ENCODE peak calls at places on chromosomes 11 and 22, in nine cellular contexts. F is BE2C, K is AG10803, Y is lower leg skin, T is colonic mucosa, N is Panc1, D is AG09309, S is PC-3, O is fibroblast of lung. X is an unnamed sample.

GRCh38 chr11:80686889-80687288 is 1246.1 kb upstream of the TENM4 start:
- DNase-seq in K (no peak), Y (no peak), N (no peak), T (no peak), D (no peak), S (no peak), F (no peak), O (no peak), X (no peak)

GRCh38 chr11:44985721-44986120 is 35.0 kb upstream of the TP53I11 start:
- DNase-seq in N (no peak), F (no peak), T (no peak), D (no peak), S (no peak), Y (peak), O (no peak), K (no peak), X (no peak)

GRCh38 chr22:42433754-42434153 is 1.6 kb upstream of the NFAM1 start:
- DNase-seq in S (no peak), T (no peak), F (no peak), O (no peak), D (no peak), Y (no peak), K (no peak), N (no peak), X (no peak)

GRCh38 chr11:88683024-88683423 is 345.5 kb upstream of the CTSC start:
- DNase-seq in S (no peak), T (no peak), F (no peak), N (no peak), Y (no peak), K (no peak), O (no peak), D (no peak), X (no peak)

GRCh38 chr11:1206391-1207271 is 16.2 kb upstream of the MUC5B start:
- DNase-seq in F (no peak), S (no peak), N (no peak), D (no peak), Y (peak), T (no peak), K (no peak), O (no peak), X (no peak)

GRCh38 chr11:128422576-128423370 is 164.6 kb downstream of the ETS1 start:
- DNase-seq in Y (no peak), F (peak), O (no peak), N (no peak), T (no peak), S (no peak), D (no peak), K (no peak), X (no peak)

GRCh38 chr11:7204778-7205177 is 46.9 kb upstream of the SYT9 start:
- DNase-seq in D (no peak), Y (no peak), O (no peak), K (peak), N (no peak), S (peak), F (no peak), T (no peak), X (peak)

GRCh38 chr22:35465109-35465701 is 65.3 kb downstream of the MCM5 start:
- DNase-seq in F (no peak), T (no peak), N (no peak), K (peak), D (no peak), Y (no peak), O (peak), S (no peak), X (no peak)

GRCh38 chr11:11010624-11011127 is 152.8 kb upstream of the ZBED5 start:
- DNase-seq in D (no peak), S (peak), N (no peak), F (peak), T (peak), O (peak), K (peak), Y (no peak), X (no peak)

GRCh38 chr22:32310777-32311176 is 46.9 kb upstream of the RFPL3 start:
- DNase-seq in K (no peak), D (no peak), S (no peak), N (no peak), F (no peak), O (no peak), T (no peak), Y (peak), X (no peak)

GRCh38 chr11:83285131-83285770 is 916 bp downstream of the CCDC90B start:
- DNase-seq in O (no peak), T (no peak), D (no peak), F (no peak), Y (no peak), N (no peak), S (no peak), K (no peak), X (no peak)

GRCh38 chr11:42974510-42974909 is 337.3 kb upstream of the API5 start:
- DNase-seq in Y (no peak), K (no peak), O (no peak), F (no peak), T (no peak), N (no peak), D (no peak), S (no peak), X (no peak)

GRCh38 chr11:121572581-121573059 is 119.9 kb upstream of the SORL1-AS1 start:
- DNase-seq in N (no peak), D (no peak), Y (no peak), O (no peak), K (no peak), T (no peak), S (no peak), F (no peak), X (no peak)

GRCh38 chr11:79168530-79169110 is 272.2 kb downstream of the TENM4 start:
- DNase-seq in F (no peak), Y (no peak), O (no peak), K (no peak), S (no peak), T (no peak), D (no peak), N (no peak), X (no peak)

GRCh38 chr11:8382436-8383053 is 118.9 kb upstream of the LMO1 start:
- DNase-seq in D (no peak), T (no peak), K (peak), F (no peak), Y (no peak), O (peak), S (peak), N (no peak), X (peak)

GRCh38 chr11:31812392-31813241 is 1.5 kb upstream of the PAX6 start:
- DNase-seq in D (no peak), N (no peak), O (no peak), S (peak), T (no peak), K (no peak), Y (peak), F (no peak), X (no peak)

GRCh38 chr22:38204784-38205183 is 3.0 kb downstream of the MAFF start:
- DNase-seq in T (no peak), O (no peak), N (no peak), D (no peak), Y (no peak), F (no peak), K (no peak), S (no peak), X (no peak)

GRCh38 chr22:46074771-46075551 is 75.4 kb upstream of the PPARA start:
- DNase-seq in N (no peak), Y (peak), T (no peak), F (peak), K (no peak), O (no peak), S (no peak), D (no peak), X (no peak)

GRCh38 chr11:87719311-87720073 is 455.8 kb downstream of the RAB38 start:
- DNase-seq in Y (no peak), K (peak), S (peak), N (no peak), T (no peak), F (no peak), D (no peak), O (no peak), X (peak)

GRCh38 chr11:17479284-17480214 is 2.9 kb upstream of the ABCC8 start:
- DNase-seq in O (peak), F (peak), S (peak), D (no peak), T (peak), K (no peak), N (no peak), Y (no peak), X (no peak)

GRCh38 chr11:94938399-94939055 is 34.8 kb downstream of the CWC15 start:
- DNase-seq in T (no peak), S (peak), F (no peak), Y (peak), O (peak), N (no peak), D (peak), K (peak), X (no peak)

GRCh38 chr11:113884361-113884836 is 9.0 kb upstream of the USP28 start:
- DNase-seq in N (no peak), Y (peak), K (peak), S (no peak), T (no peak), F (no peak), O (peak), D (no peak), X (no peak)

GRCh38 chr11:76243157-76243556 is 36.9 kb upstream of the WNT11 start:
- DNase-seq in T (no peak), D (no peak), O (no peak), K (no peak), Y (no peak), F (peak), N (no peak), S (no peak), X (no peak)

GRCh38 chr11:103683581-103683980 is 352.9 kb upstream of the DDI1 start:
- DNase-seq in D (no peak), O (peak), T (no peak), K (peak), F (no peak), N (no peak), Y (no peak), S (peak), X (no peak)

GRCh38 chr22:36143066-36143815 is 17.3 kb downstream of the APOL3 start:
- DNase-seq in Y (no peak), D (no peak), S (no peak), K (no peak), N (no peak), F (no peak), T (no peak), O (no peak), X (no peak)

GRCh38 chr22:28029201-28029948 is 110.3 kb upstream of the PITPNB start:
- DNase-seq in N (no peak), S (peak), O (peak), T (peak), D (no peak), Y (peak), F (peak), K (peak), X (peak)

GRCh38 chr11:78790784-78791183 is 216.1 kb upstream of the NARS2 start:
- DNase-seq in N (no peak), O (no peak), T (no peak), Y (no peak), S (no peak), K (no peak), F (no peak), D (no peak), X (no peak)

GRCh38 chr11:101348786-101349185 is 219.2 kb upstream of the PGR start:
- DNase-seq in D (no peak), S (no peak), O (no peak), F (no peak), Y (no peak), T (no peak), K (peak), N (no peak), X (no peak)

GRCh38 chr11:6693342-6694228 is 10.4 kb upstream of the MRPL17 start:
- DNase-seq in N (peak), D (peak), T (peak), F (peak), O (peak), S (peak), Y (peak), K (peak), X (peak)

GRCh38 chr11:23502821-23503220 is 642.5 kb upstream of the CCDC179 start:
- DNase-seq in D (no peak), Y (no peak), T (no peak), O (peak), F (no peak), N (no peak), S (no peak), K (no peak), X (no peak)

GRCh38 chr22:24225044-24225601 is 19.8 kb downstream of the GGT5 start:
- DNase-seq in N (no peak), D (no peak), Y (no peak), K (no peak), S (no peak), O (no peak), T (no peak), F (no peak), X (no peak)
- H3K4me3 ChIP-seq in N (no peak), D (no peak), Y (no peak), K (no peak), S (no peak), O (no peak), T (no peak), F (no peak), X (no peak)

GRCh38 chr11:13959001-13959400 is 3.5 kb upstream of the SPON1 start:
- DNase-seq in O (no peak), T (no peak), F (no peak), S (no peak), D (no peak), N (no peak), Y (no peak), K (no peak), X (no peak)
- TF ChIP-seq CTCF in O (no peak), T (no peak), F (no peak), S (no peak), D (no peak), N (no peak), Y (no peak), K (no peak), X (no peak)

DNA sequence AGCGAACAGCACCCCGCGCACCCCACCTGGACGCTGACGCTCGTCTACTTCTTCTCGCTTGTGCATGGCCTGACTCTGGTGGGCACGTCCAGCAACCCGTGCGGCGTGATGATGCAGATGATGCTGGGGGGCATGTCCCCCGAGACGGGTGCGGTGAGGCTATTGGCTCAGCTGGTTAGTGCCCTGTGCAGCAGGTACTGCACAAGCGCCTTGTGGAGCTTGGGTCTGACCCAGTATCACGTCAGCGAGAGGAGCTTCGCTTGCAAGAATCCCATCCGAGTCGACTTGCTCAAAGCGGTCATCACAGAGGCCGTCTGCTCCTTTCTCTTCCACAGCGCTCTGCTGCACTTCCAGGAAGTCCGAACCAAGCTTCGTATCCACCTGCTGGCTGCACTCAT is 440 bp downstream of the AQP11 start:
- DNase-seq in O (peak), Y (no peak), N (peak), D (no peak), T (peak), F (no peak), S (peak), K (peak), X (no peak)
- H3K4me3 ChIP-seq in O (peak), Y (peak), N (peak), D (peak), T (peak), F (peak), S (peak), K (peak), X (peak)

DNA sequence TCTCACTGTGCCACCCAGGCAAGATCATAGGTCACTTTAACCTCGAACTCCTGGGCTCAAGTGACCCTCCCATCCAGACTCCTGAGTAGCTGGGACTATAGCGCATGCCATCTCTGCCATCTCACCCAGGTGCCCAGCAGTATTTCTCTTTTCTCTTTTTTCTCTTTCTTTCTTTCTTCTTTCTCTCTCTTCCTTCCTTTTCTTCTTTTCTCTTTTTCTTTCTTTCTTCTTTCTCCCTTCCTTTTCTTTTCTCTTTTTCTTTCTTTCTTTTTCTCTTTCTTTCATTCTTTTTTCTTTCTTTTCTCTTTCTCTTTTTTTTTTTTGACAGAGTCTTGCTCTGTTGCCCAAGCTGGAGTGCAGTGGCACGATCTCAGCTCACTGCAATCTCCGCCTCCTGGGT is 13.5 kb downstream of the RFPL1 start:
- DNase-seq in O (no peak), S (no peak), N (no peak), F (no peak), K (no peak), D (no peak), Y (no peak), T (no peak), X (no peak)
- TF ChIP-seq CTCF in O (no peak), S (no peak), N (no peak), F (no peak), K (no peak), D (no peak), Y (no peak), T (no peak), X (no peak)

GRCh38 chr11:67482736-67483497 is at the start of gene AIP:
- DNase-seq in Y (peak), S (peak), F (peak), O (peak), T (peak), K (peak), D (peak), N (peak), X (peak)

GRCh38 chr11:67484847-67485311 is 2.1 kb downstream of the AIP start:
- DNase-seq in S (no peak), K (no peak), D (no peak), N (no peak), T (peak), Y (no peak), O (no peak), F (no peak), X (no peak)

GRCh38 chr11:67482275-67482735 is 521 bp upstream of the AIP start:
- DNase-seq in S (no peak), F (no peak), Y (no peak), N (no peak), K (no peak), O (no peak), D (no peak), T (peak), X (no peak)

GRCh38 chr11:67483901-67484665 is 1.3 kb downstream of the AIP start:
- DNase-seq in O (no peak), T (peak), S (no peak), D (no peak), N (no peak), K (no peak), Y (no peak), F (no peak), X (no peak)

GRCh38 chr11:67483498-67483798 is 622 bp downstream of the AIP start:
- DNase-seq in Y (no peak), O (no peak), F (no peak), N (no peak), D (no peak), S (no peak), K (no peak), T (no peak), X (no peak)
- H3K4me3 ChIP-seq in Y (no peak), O (peak), F (peak), N (peak), D (peak), S (peak), K (peak), T (peak), X (peak)

GRCh38 chr11:134819026-134819425 is 407.0 kb upstream of the B3GAT1 start:
- DNase-seq in K (no peak), S (no peak), D (no peak), Y (no peak), O (no peak), F (no peak), T (no peak), N (no peak), X (no peak)
- TF ChIP-seq CTCF in K (no peak), S (peak), D (no peak), Y (no peak), O (no peak), F (peak), T (no peak), N (peak), X (no peak)

GRCh38 chr22:22531770-22532546 is 11.9 kb upstream of the ZNF280A start:
- DNase-seq in S (no peak), D (no peak), T (no peak), F (no peak), K (no peak), N (no peak), Y (no peak), O (no peak), X (no peak)
- H3K4me3 ChIP-seq in S (no peak), D (no peak), T (no peak), F (no peak), K (no peak), N (no peak), Y (no peak), O (no peak), X (no peak)

GRCh38 chr22:17919276-17920144 is 104.9 kb downstream of the MICAL3 start:
- DNase-seq in F (no peak), O (no peak), Y (no peak), N (no peak), D (no peak), T (peak), S (no peak), K (no peak), X (no peak)

GRCh38 chr22:17921871-17922821 is 102.2 kb downstream of the MICAL3 start:
- DNase-seq in F (no peak), S (no peak), O (no peak), Y (no peak), N (no peak), T (peak), K (no peak), D (no peak), X (no peak)

GRCh38 chr22:17920145-17920605 is 104.2 kb downstream of the MICAL3 start:
- DNase-seq in N (no peak), S (no peak), Y (no peak), F (peak), K (no peak), O (peak), T (peak), D (no peak), X (no peak)

GRCh38 chr22:17922925-17923898 is 101.1 kb downstream of the MICAL3 start:
- DNase-seq in Y (no peak), O (peak), S (peak), K (peak), T (no peak), N (no peak), F (no peak), D (peak), X (peak)

GRCh38 chr22:17920992-17921650 is 103.2 kb downstream of the MICAL3 start:
- DNase-seq in D (no peak), S (no peak), Y (no peak), N (no peak), F (no peak), T (no peak), O (no peak), K (no peak), X (no peak)
- TF ChIP-seq CTCF in D (no peak), S (no peak), Y (no peak), N (no peak), F (no peak), T (no peak), O (no peak), K (no peak), X (no peak)

GRCh38 chr22:40043086-40043485 is 48.3 kb downstream of the FAM83F start:
- DNase-seq in N (no peak), Y (no peak), S (peak), K (peak), D (peak), O (peak), F (no peak), T (no peak), X (no peak)
- H3K4me3 ChIP-seq in N (no peak), Y (no peak), S (no peak), K (peak), D (no peak), O (peak), F (no peak), T (no peak), X (no peak)

GRCh38 chr11:90218606-90219005 is 4.2 kb downstream of the CHORDC1 start:
- DNase-seq in D (no peak), N (no peak), O (no peak), Y (no peak), T (no peak), F (peak), K (no peak), S (no peak), X (no peak)
- TF ChIP-seq CTCF in D (no peak), N (peak), O (no peak), Y (no peak), T (no peak), F (peak), K (no peak), S (no peak), X (no peak)